ENCODE peak calls at places on chromosomes 2 and 18, in five cellular contexts. H is Peyer's patch, M is breast epithelium, C is esophagus muscularis mucosa, X is stomach. N is an unnamed sample. For H3K36me3, the result is how much of the 10 kb centered on the place peaks cover.

GRCh38 chr2:109150559-109150958 is 21.6 kb downstream of the SH3RF3 start:
- DNase-seq in M (no peak), H (no peak), X (no peak), C (no peak), N (no peak)

GRCh38 chr2:112092286-112093041 is 37.4 kb downstream of the TMEM87B start:
- DNase-seq in C (no peak), H (no peak), X (no peak), M (no peak), N (no peak)

GRCh38 chr2:135532581-135532980 is 1.3 kb downstream of the R3HDM1 start:
- DNase-seq in X (no peak), C (no peak), M (no peak), H (no peak), N (no peak)

GRCh38 chr2:235883675-235884074 is 284.5 kb downstream of the GBX2 start:
- DNase-seq in M (no peak), C (no peak), H (no peak), X (no peak), N (no peak)

GRCh38 chr18:12253517-12254136 is 534 bp upstream of the CIDEA start:
- DNase-seq in M (no peak), X (no peak), H (no peak), C (no peak), N (peak)

GRCh38 chr18:24064701-24065100 is 50.1 kb downstream of the TTC39C start:
- DNase-seq in C (no peak), M (no peak), H (no peak), X (no peak), N (no peak)

GRCh38 chr2:150491943-150492342 is 4.5 kb upstream of the RND3 start:
- DNase-seq in X (no peak), H (no peak), C (no peak), M (no peak), N (no peak)

GRCh38 chr2:149219853-149220252 is 110.5 kb upstream of the LYPD6 start:
- DNase-seq in X (no peak), M (no peak), C (no peak), H (no peak), N (no peak)

GRCh38 chr18:37385846-37386435 is 179.7 kb downstream of the CELF4 start:
- DNase-seq in M (no peak), C (no peak), H (no peak), X (no peak), N (no peak)

GRCh38 chr2:43168016-43168369 is 58.4 kb downstream of the ZFP36L2 start:
- DNase-seq in H (no peak), X (no peak), C (no peak), M (no peak), N (no peak)

GRCh38 chr18:68314403-68314802 is 400.5 kb downstream of the TMX3 start:
- DNase-seq in C (no peak), M (no peak), H (no peak), X (no peak), N (no peak)

GRCh38 chr18:361941-362913 is 94.4 kb upstream of the THOC1 start:
- DNase-seq in X (no peak), H (no peak), M (no peak), C (no peak), N (no peak)

DNA sequence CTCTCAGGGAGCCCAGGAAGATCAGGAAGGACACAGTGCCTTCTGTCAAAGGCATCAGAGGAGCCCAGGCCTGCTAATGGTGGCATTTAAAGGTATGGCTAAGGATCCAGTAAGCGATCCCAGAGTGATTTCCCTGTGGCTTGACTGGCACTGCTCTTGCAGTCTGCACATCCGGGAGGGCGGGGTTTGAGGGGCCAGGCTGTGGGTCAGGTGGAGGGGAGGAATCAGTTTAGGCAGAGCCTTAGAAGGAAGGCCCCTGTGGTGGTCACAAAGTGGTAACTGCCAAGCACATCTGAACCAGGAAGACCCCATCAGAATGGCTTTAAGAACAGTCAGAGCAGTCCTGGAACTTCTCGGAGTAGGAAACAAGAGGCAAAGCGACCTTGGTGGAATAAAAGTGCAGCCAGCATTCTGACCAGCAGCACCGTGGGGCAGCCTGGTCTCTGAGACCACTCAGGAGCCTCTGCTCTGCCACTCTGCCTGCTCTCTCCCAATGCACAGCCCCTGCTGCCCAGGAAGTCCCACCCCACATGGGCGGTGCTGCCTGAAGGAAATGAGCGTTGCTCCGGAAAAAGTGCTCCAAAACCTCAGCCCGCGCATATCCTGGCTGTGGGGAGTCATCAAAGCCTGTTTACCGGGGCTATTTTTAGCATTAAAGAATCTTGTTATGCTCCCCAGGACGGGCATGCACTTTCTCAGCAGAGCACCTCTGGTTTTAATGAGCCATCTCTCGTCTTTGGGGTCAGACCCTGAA is 54.4 kb downstream of the EPAS1 start:
- DNase-seq in H (no peak), C (no peak), M (no peak), X (peak), N (no peak)
- TF ChIP-seq POLR2A in H (no peak), C (no peak), M (no peak), X (no peak), N (no peak)

GRCh38 chr2:233499928-233500327 is 66.7 kb downstream of the USP40 start:
- DNase-seq in C (no peak), M (no peak), H (no peak), X (no peak), N (no peak)
- H3K36me3 ChIP-seq in C (half or more), M (under half), H (under half), X (half or more), N (under half)

DNA sequence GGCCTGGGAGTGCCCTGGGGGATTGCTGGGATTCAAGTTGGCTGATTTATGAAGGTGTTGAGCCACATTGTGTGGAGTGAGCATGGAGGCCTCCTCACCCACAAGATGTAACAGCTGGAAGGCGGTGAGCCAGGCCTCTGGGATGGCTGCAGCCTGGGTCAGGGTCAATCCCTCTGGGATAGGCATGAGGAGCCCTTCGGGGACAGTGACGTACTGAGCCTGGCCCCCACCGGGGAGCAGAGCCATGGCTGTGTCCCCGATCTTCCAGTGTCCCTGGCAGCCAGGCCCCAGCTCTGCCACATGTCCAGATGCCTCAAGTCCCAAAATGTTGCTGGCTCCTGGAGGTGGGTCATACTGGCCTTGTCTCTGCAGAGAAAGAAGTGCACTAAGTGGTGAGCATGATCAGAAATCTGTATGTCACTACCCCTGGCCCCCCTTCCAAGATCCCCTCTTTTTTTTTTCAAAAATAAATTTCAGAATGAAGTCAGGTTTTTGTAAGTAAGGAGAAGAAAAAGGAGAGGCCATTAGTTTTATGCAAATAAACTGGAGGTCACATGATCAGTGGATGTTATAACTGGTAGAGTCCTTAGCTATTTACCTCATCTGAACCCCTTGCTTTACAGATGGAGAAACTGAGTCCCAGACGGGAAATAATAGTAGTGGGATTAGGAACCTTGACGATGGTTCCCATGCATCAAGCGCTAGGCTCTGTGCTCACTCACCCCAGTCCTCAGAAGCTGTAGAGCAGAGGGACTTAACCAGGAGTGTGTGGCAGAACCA is 1.7 kb downstream of the TP53I3 start:
- DNase-seq in C (no peak), H (no peak), X (no peak), M (no peak), N (no peak)
- H3K4me3 ChIP-seq in C (no peak), H (peak), X (peak), M (peak), N (no peak)

DNA sequence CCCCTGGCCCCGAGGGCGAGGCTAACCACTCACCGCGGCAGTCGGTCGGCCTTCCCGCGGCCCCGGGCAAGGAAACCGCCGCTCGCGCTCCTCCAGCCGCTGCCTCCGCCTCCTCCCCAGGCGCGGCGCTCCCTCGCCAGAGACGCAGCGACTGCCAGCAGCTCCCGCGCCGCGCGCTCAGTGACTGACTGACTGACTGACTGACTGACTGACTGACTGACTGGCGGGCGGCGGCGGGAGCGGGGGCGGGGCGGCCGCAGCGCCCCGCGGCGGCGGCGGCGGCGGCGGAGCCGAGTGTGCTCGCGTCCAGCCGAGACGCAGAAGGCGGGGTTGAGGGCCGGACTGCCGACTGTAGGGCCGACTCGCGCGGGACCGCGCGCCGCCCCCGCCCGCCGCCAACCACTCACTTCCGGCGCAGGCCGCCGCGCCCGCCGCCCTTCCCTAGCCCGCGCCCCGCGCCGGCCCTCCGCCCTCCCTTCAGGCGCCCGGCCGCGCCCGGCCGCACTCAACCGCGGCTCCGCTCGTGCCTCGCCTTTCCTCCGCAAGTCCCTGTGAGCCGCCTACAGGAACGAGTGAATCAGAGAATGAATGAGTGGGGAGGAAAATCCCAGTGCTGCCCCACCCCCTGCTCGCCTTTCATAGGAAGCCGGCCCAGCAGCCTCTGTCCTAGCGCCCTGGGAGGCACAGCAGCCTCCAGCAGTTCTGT is at the start of gene RAPH1:
- DNase-seq in H (peak), M (peak), C (no peak), X (peak), N (peak)
- TF ChIP-seq POLR2A in H (peak), M (no peak), C (peak), X (no peak), N (peak)

DNA sequence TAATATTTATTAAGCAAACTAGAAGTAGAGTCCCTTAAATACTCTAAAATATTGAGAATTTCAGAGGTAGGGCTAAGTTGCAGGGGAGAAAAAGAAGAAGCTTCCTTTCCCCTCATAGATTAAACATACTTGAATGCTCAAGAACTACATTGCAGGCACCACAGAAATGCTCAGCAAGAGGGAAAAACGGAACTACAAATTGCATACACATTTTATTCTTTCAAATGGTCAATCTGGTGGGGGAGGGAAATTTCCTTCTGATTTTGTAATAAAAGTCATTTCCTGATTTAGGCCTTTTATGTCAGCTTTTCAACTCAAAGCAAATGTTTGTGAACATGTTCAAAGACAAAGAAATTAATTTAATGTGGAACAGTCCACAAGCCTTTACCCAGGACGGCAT is 33.0 kb downstream of the FARSB start:
- DNase-seq in M (no peak), C (no peak), X (no peak), H (no peak), N (no peak)
- H3K36me3 ChIP-seq in M (under half), C (half or more), X (half or more), H (under half), N (half or more)

DNA sequence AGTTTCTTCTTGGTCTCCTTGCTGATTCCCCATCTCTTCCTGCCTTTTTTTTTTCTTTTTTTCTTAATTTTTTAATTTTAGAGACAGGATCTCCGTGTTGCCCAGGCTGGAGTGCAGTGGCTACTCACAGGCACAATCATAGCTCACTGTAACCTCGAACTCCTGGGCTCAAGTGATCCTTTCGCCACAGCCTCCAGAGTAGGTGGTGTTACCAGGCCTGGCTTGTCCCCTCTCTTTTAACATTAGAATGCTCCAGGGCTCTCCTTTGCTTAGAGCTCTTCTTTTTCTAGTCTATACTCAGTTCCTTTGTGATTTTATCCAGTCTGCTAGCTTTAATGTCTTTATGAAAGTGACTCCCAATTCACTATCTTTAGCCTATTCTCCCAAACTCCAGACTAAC is 89.2 kb downstream of the ARHGEF33 start:
- DNase-seq in C (no peak), X (no peak), M (no peak), H (no peak), N (no peak)
- H3K4me3 ChIP-seq in C (no peak), X (no peak), M (no peak), H (no peak), N (no peak)

N was measured in adrenal gland.